ENCODE peak calls at places on chromosomes 6 and 20, in four cellular contexts. B, M, G and Q are unnamed samples.

GRCh38 chr6:78995946-78996345 is 82.1 kb downstream of the PHIP start:
- DNase-seq in B (no peak), G (no peak), M (peak; percentile 29), Q (no peak)

GRCh38 chr6:147549531-147549930 is 41.0 kb downstream of the SAMD5 start:
- DNase-seq in M (no peak), B (no peak), G (no peak), Q (no peak)

GRCh38 chr20:42963796-42964195 is 225.9 kb downstream of the PTPRT start:
- DNase-seq in M (peak; percentile 2), B (no peak), G (no peak), Q (no peak)

GRCh38 chr20:51404297-51405060 is 138.0 kb downstream of the NFATC2 start:
- DNase-seq in B (no peak), M (no peak), G (peak; percentile 20), Q (no peak)

GRCh38 chr6:161066511-161066910 is 74.9 kb downstream of the MAP3K4 start:
- DNase-seq in G (no peak), M (peak; percentile 22), B (no peak), Q (no peak)

GRCh38 chr6:139240161-139241010 is 51.4 kb downstream of the TXLNB start:
- DNase-seq in M (no peak), G (peak; percentile 69), B (no peak), Q (no peak)

GRCh38 chr20:6590891-6591679 is 176.4 kb upstream of the BMP2 start:
- DNase-seq in G (no peak), M (peak; percentile 100), B (no peak), Q (peak; percentile 87)

GRCh38 chr6:4983322-4983721 is 20.5 kb downstream of the RPP40 start:
- DNase-seq in M (no peak), G (no peak), B (no peak), Q (no peak)

GRCh38 chr6:37657117-37657886 is 40.4 kb downstream of the MDGA1 start:
- DNase-seq in G (peak; percentile 27), M (peak; percentile 91), B (peak; percentile 46), Q (peak; percentile 93)

GRCh38 chr20:22584922-22585785 is 782 bp upstream of the FOXA2 start:
- DNase-seq in M (no peak), B (peak; percentile 86), G (peak; percentile 73), Q (peak; percentile 39)

GRCh38 chr6:32969685-32970412 is 1.5 kb downstream of the BRD2 start:
- DNase-seq in M (peak; percentile 95), G (peak; percentile 75), B (peak; percentile 91), Q (peak; percentile 79)

GRCh38 chr6:94270040-94270689 is 850.8 kb upstream of the EPHA7 start:
- DNase-seq in G (peak; percentile 5), B (no peak), M (no peak), Q (no peak)

GRCh38 chr20:2822073-2822472 is 5.9 kb downstream of the TMEM239 start:
- DNase-seq in B (no peak), M (no peak), G (no peak), Q (no peak)

DNA sequence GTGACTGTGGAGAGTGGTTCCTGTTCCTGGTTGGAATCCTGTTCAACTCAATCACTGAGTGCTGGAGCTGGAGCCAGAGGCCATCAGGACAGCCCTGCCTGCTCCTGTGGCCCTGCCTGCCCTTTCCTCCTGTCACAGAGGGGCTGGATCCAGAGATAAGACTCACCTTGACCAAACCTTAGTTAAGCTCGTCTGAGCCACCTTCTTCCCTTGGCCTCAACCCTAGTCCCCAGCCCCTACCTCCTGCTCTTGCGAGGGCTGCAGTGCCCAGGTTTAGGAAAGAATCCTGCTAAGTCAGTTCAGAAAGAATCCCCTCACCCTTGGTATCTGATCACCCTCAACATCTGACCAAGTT is 47.0 kb upstream of the CST5 start:
- DNase-seq in M (no peak), G (no peak), B (no peak), Q (no peak)
- H3K27ac ChIP-seq in M (no peak overlapping the region), G (peak overlapping the region; percentile 1), B (no peak overlapping the region), Q (no peak overlapping the region)

GRCh38 chr6:26220353-26220970 is 133.2 kb downstream of the HFE start:
- DNase-seq in G (no peak), B (no peak), M (no peak), Q (no peak)
- H3K27ac ChIP-seq in G (no peak overlapping the region), B (no peak overlapping the region), M (no peak overlapping the region), Q (no peak overlapping the region)

GRCh38 chr20:49630396-49630951 is 62.5 kb upstream of the PTGIS start:
- DNase-seq in M (no peak), G (no peak), B (no peak), Q (no peak)

GRCh38 chr20:49624317-49624716 is 56.4 kb upstream of the PTGIS start:
- DNase-seq in G (no peak), M (no peak), B (no peak), Q (no peak)

GRCh38 chr20:49631074-49631716 is 63.3 kb upstream of the PTGIS start:
- DNase-seq in B (no peak), M (no peak), G (peak; percentile 21), Q (no peak)

GRCh38 chr20:49629606-49630005 is 61.7 kb upstream of the PTGIS start:
- DNase-seq in M (no peak), B (no peak), G (no peak), Q (no peak)

GRCh38 chr20:49627329-49627761 is 59.4 kb upstream of the PTGIS start:
- DNase-seq in G (no peak), M (no peak), B (peak; percentile 51), Q (no peak)
- H3K27ac ChIP-seq in G (no peak overlapping the region), M (no peak overlapping the region), B (peak overlapping the region; percentile 36), Q (no peak overlapping the region)

DNA sequence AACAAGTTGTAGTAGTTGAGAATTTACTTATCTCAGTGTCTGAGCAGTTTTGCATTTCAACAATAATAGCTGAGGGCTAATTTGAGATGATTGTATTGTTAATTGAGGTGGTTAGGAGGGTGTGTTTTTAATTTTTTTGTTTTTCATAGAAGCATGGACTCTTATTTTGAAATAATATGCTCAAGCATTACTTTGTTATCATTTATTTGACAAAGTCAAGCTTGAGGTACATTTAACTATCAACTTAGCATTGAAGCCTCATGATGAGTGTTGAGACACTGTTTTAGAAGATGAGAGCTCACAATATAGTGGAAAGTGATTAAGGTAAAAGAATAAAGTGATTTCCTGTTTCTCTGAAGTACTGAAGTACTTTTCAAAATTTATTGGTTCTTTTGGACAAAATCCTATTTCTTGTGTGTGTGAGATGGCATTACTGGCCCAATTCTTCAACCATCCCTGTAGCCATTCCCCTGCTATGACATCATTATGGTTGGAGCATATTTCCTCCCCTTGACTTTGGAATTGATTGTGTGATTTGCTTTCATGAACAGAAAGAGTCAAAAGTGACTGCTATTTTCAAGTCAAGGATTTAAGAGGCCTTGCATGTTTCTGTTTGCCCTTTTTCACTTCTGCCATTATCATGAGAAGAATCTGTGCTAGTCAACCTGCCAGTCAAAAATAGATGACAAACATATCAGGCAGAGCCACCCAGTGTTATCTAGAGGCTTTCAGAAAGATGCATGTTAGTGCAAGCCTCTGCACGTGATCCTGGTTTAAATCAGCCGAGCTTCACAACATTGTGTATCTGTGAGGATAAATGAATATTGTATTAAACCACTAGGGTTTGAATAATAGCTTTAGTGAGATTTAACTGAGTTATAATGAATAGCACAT is 1112.3 kb upstream of the CITED2 start:
- DNase-seq in G (no peak), B (no peak), M (no peak), Q (no peak)
- H3K27ac ChIP-seq in G (no peak overlapping the region), B (peak overlapping the region; percentile 57), M (no peak overlapping the region), Q (no peak overlapping the region)

DNA sequence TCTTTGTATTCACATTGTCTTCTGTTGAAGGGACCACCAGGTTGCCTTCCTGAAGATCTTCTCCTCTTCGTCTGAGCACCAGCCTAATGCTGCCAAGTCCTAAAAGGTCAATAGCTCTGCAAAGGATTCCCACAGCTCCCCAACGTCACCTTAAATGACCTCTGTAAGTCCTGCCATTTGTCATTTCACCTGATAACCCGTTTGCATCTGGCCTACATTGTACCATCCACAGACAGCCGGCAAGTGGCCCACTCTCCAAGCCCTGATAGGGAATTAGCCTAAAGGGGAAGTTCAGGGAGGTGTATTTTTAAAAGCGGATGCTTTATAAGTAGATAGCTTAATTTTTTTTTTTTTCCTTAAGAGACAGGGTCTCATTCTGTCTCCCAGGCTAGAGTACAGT is 127.8 kb downstream of the ZMYND8 start:
- DNase-seq in M (no peak), B (no peak), G (no peak), Q (no peak)
- H3K27ac ChIP-seq in M (no peak overlapping the region), B (no peak overlapping the region), G (no peak overlapping the region), Q (no peak overlapping the region)

DNA sequence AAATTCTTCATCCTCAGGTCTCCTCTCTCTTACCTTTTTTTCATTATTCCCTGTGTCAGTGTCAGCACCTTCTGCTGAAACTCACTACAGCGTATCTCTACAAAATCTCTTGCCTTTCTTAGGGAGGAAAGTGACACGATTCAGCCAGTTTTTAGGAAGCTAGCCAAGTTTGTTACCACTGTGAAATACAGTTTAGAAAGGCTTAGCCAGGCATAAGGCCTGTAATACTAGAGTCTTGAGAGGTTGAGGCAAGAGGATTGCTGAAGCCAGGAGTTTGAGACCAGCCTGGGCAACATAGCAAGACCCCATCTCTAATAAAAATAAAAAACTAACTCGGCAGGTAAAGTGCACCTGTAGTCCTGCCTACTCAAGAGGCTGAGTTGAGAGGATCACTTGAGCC is 16.7 kb downstream of the TAB2 start:
- DNase-seq in B (no peak), G (no peak), M (peak; percentile 55), Q (no peak)
- H3K27ac ChIP-seq in B (peak overlapping the region; percentile 68), G (peak overlapping the region; percentile 36), M (peak overlapping the region; percentile 68), Q (no peak overlapping the region)

GRCh38 chr6:74705451-74705850 is 500.4 kb downstream of the COL12A1 start:
- DNase-seq in G (no peak), B (no peak), M (peak; percentile 15), Q (no peak)
- H3K27ac ChIP-seq in G (no peak overlapping the region), B (no peak overlapping the region), M (no peak overlapping the region), Q (no peak overlapping the region)

DNA sequence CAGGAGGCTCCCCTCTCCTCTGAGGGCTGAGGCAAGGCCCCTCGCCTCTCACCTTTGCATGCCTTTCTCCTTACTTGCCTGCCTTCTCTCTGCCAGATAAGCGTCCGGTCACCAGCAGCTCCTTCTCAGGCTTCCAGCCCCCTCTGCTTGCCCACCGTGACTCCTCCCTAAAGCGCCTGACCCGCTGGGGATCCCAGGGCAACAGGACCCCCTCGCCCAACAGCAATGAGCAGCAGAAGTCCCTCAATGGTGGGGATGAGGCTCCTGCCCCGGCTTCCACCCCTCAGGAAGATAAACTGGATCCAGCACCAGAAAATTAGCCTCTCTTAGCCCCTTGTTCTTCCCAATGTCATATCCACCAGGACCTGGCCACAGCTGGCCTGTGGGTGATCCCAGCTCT is 21.3 kb upstream of the PPARD start:
- DNase-seq in M (no peak), G (no peak), B (no peak), Q (no peak)
- H3K27ac ChIP-seq in M (no peak overlapping the region), G (no peak overlapping the region), B (no peak overlapping the region), Q (peak overlapping the region; percentile 14)